ENCODE peak calls at places on chromosomes 3 and 15, in nine cellular contexts. One of them, this sample, is unnamed.

GRCh38 chr15:29099131-29099880 is 170.3 kb downstream of the NSMCE3 start:
- DNase-seq in lung: no peak
- DNase-seq in H1: no peak
- DNase-seq in amniotic stem cell: no peak
- DNase-seq in renal cortical epithelial cell: no peak
- DNase-seq in caudate nucleus: no peak
- DNase-seq in Right ventricle myocardium superior: no peak
- DNase-seq in activated T-cell treated with anti-CD3 and anti-CD28 coated beads, Interleukin-2, amount 50 U/mL, for 72 hours: no peak
- DNase-seq in stimulated activated CD8-positive, alpha-beta memory T cell treated with anti-CD3 and anti-CD28 coated beads, Interleukin-7, amount 100 ng/mL, for 48 hours: no peak
- DNase-seq in this sample: no peak

GRCh38 chr15:68682330-68682729 is 103.5 kb downstream of the CORO2B start:
- DNase-seq in lung: no peak
- DNase-seq in H1: no peak
- DNase-seq in amniotic stem cell: no peak
- DNase-seq in renal cortical epithelial cell: no peak
- DNase-seq in caudate nucleus: no peak
- DNase-seq in Right ventricle myocardium superior: no peak
- DNase-seq in activated T-cell treated with anti-CD3 and anti-CD28 coated beads, Interleukin-2, amount 50 U/mL, for 72 hours: no peak
- DNase-seq in stimulated activated CD8-positive, alpha-beta memory T cell treated with anti-CD3 and anti-CD28 coated beads, Interleukin-7, amount 100 ng/mL, for 48 hours: no peak
- DNase-seq in this sample: no peak

GRCh38 chr15:44177139-44177538 is 17.9 kb downstream of the FRMD5 start:
- DNase-seq in lung: no peak
- DNase-seq in H1: no peak
- DNase-seq in amniotic stem cell: no peak
- DNase-seq in renal cortical epithelial cell: no peak
- DNase-seq in caudate nucleus: no peak
- DNase-seq in Right ventricle myocardium superior: no peak
- DNase-seq in activated T-cell treated with anti-CD3 and anti-CD28 coated beads, Interleukin-2, amount 50 U/mL, for 72 hours: no peak
- DNase-seq in stimulated activated CD8-positive, alpha-beta memory T cell treated with anti-CD3 and anti-CD28 coated beads, Interleukin-7, amount 100 ng/mL, for 48 hours: no peak
- DNase-seq in this sample: no peak

GRCh38 chr15:76991741-76992645 is 2.9 kb upstream of the PSTPIP1 start:
- DNase-seq in lung: no peak
- DNase-seq in H1: no peak
- DNase-seq in amniotic stem cell: no peak
- DNase-seq in renal cortical epithelial cell: no peak
- DNase-seq in caudate nucleus: no peak
- DNase-seq in Right ventricle myocardium superior: peak
- DNase-seq in activated T-cell treated with anti-CD3 and anti-CD28 coated beads, Interleukin-2, amount 50 U/mL, for 72 hours: no peak
- DNase-seq in stimulated activated CD8-positive, alpha-beta memory T cell treated with anti-CD3 and anti-CD28 coated beads, Interleukin-7, amount 100 ng/mL, for 48 hours: no peak
- DNase-seq in this sample: peak

GRCh38 chr3:98454929-98455328 is 8.1 kb upstream of the OR5K1 start:
- DNase-seq in lung: no peak
- DNase-seq in H1: no peak
- DNase-seq in amniotic stem cell: no peak
- DNase-seq in renal cortical epithelial cell: no peak
- DNase-seq in caudate nucleus: no peak
- DNase-seq in Right ventricle myocardium superior: no peak
- DNase-seq in activated T-cell treated with anti-CD3 and anti-CD28 coated beads, Interleukin-2, amount 50 U/mL, for 72 hours: no peak
- DNase-seq in stimulated activated CD8-positive, alpha-beta memory T cell treated with anti-CD3 and anti-CD28 coated beads, Interleukin-7, amount 100 ng/mL, for 48 hours: no peak
- DNase-seq in this sample: no peak

GRCh38 chr3:53199834-53200233 is 38.8 kb downstream of the PRKCD start:
- DNase-seq in lung: no peak
- DNase-seq in H1: no peak
- DNase-seq in amniotic stem cell: no peak
- DNase-seq in renal cortical epithelial cell: no peak
- DNase-seq in caudate nucleus: no peak
- DNase-seq in Right ventricle myocardium superior: peak
- DNase-seq in activated T-cell treated with anti-CD3 and anti-CD28 coated beads, Interleukin-2, amount 50 U/mL, for 72 hours: no peak
- DNase-seq in stimulated activated CD8-positive, alpha-beta memory T cell treated with anti-CD3 and anti-CD28 coated beads, Interleukin-7, amount 100 ng/mL, for 48 hours: no peak
- DNase-seq in this sample: no peak

GRCh38 chr3:135106445-135106844 is 311.4 kb downstream of the EPHB1 start:
- DNase-seq in lung: no peak
- DNase-seq in H1: peak
- DNase-seq in amniotic stem cell: no peak
- DNase-seq in renal cortical epithelial cell: peak
- DNase-seq in caudate nucleus: no peak
- DNase-seq in Right ventricle myocardium superior: no peak
- DNase-seq in activated T-cell treated with anti-CD3 and anti-CD28 coated beads, Interleukin-2, amount 50 U/mL, for 72 hours: no peak
- DNase-seq in stimulated activated CD8-positive, alpha-beta memory T cell treated with anti-CD3 and anti-CD28 coated beads, Interleukin-7, amount 100 ng/mL, for 48 hours: no peak
- DNase-seq in this sample: peak

GRCh38 chr3:44120721-44121582 is 120.7 kb upstream of the TOPAZ1 start:
- DNase-seq in lung: no peak
- DNase-seq in H1: no peak
- DNase-seq in amniotic stem cell: no peak
- DNase-seq in renal cortical epithelial cell: peak
- DNase-seq in caudate nucleus: no peak
- DNase-seq in Right ventricle myocardium superior: peak
- DNase-seq in activated T-cell treated with anti-CD3 and anti-CD28 coated beads, Interleukin-2, amount 50 U/mL, for 72 hours: no peak
- DNase-seq in stimulated activated CD8-positive, alpha-beta memory T cell treated with anti-CD3 and anti-CD28 coated beads, Interleukin-7, amount 100 ng/mL, for 48 hours: no peak
- DNase-seq in this sample: no peak